ENCODE peak calls at places on chromosomes 11 and 22, in six cellular contexts. W is sciatic nerve, D is memory B cell, G is NCI-H1417, F is T-helper 9 cell, R is ELR. Y is an unnamed sample.

GRCh38 chr22:22817468-22818201 is 70.0 kb upstream of the IGLL5 start:
- DNase-seq in W (no peak), D (no peak), G (no peak), F (no peak), R (no peak), Y (no peak)

GRCh38 chr11:18203723-18204122 is 31.1 kb downstream of the MRGPRX4 start:
- DNase-seq in W (no peak), D (no peak), G (no peak), F (no peak), R (peak; percentile 64), Y (no peak)

GRCh38 chr11:59776210-59777066 is 21.3 kb downstream of the STX3 start:
- DNase-seq in W (no peak), D (no peak), G (no peak), F (no peak), R (peak; percentile 94), Y (no peak)

GRCh38 chr11:106603971-106604370 is 414.3 kb downstream of the GUCY1A2 start:
- DNase-seq in W (no peak), D (no peak), G (no peak), F (no peak), R (no peak), Y (no peak)

GRCh38 chr11:78782725-78783124 is 208.1 kb upstream of the NARS2 start:
- DNase-seq in W (no peak), D (no peak), G (no peak), F (no peak), R (no peak), Y (no peak)

GRCh38 chr11:75790986-75791385 is 22.4 kb downstream of the DGAT2 start:
- DNase-seq in W (no peak), D (no peak), G (no peak), F (no peak), R (peak; percentile 61), Y (no peak)

GRCh38 chr22:22431271-22432220 is 77.0 kb downstream of the ZNF280B start:
- DNase-seq in W (peak; percentile 77), D (peak; percentile 74), G (peak; percentile 40), F (peak; percentile 44), R (peak; percentile 65), Y (peak; percentile 50)

GRCh38 chr11:2707736-2708135 is 7.9 kb upstream of the KCNQ1OT1 start:
- DNase-seq in W (no peak), D (no peak), G (no peak), F (no peak), R (no peak), Y (no peak)

GRCh38 chr22:40022536-40023225 is 27.9 kb downstream of the FAM83F start:
- DNase-seq in W (no peak), D (no peak), G (no peak), F (no peak), R (no peak), Y (no peak)

GRCh38 chr11:118522571-118523072 is 4.7 kb upstream of the TTC36 start:
- DNase-seq in W (no peak), D (no peak), G (no peak), F (no peak), R (peak; percentile 53), Y (no peak)

GRCh38 chr22:33083212-33083611 is 25.0 kb upstream of the SYN3 start:
- DNase-seq in W (no peak), D (no peak), G (no peak), F (no peak), R (peak; percentile 2), Y (no peak)

GRCh38 chr11:47409440-47410403 is 1.3 kb downstream of the SLC39A13 start:
- DNase-seq in W (no peak), D (no peak), G (no peak), F (no peak), R (peak; percentile 80), Y (no peak)

GRCh38 chr11:60328460-60328859 is 1.4 kb downstream of the MS4A6E start:
- DNase-seq in W (no peak), D (no peak), G (no peak), F (no peak), R (no peak), Y (no peak)

GRCh38 chr11:12079726-12080556 is 30.4 kb upstream of the MICAL2 start:
- DNase-seq in W (peak; percentile 70), D (no peak), G (no peak), F (no peak), R (peak; percentile 99), Y (no peak)

GRCh38 chr22:20182378-20182777 is 31.5 kb upstream of the CCDC188 start:
- DNase-seq in W (no peak), D (no peak), G (no peak), F (no peak), R (no peak), Y (no peak)

GRCh38 chr11:79100093-79100704 is 340.6 kb downstream of the TENM4 start:
- DNase-seq in W (no peak), D (peak; percentile 28), G (peak; percentile 21), F (no peak), R (peak; percentile 57), Y (peak; percentile 33)

GRCh38 chr11:54558919-54559318 is 44.9 kb downstream of the OR4C46 start:
- DNase-seq in W (no peak), D (no peak), G (no peak), F (no peak), R (peak; percentile 20), Y (no peak)

GRCh38 chr11:15104166-15104565 is 10.6 kb upstream of the INSC start:
- DNase-seq in W (no peak), D (no peak), G (no peak), F (no peak), R (peak; percentile 58), Y (no peak)

GRCh38 chr11:99257131-99257530 is 236.4 kb downstream of the CNTN5 start:
- DNase-seq in W (no peak), D (no peak), G (no peak), F (no peak), R (no peak), Y (no peak)

GRCh38 chr11:131817701-131818188 is 447.3 kb downstream of the NTM start:
- DNase-seq in W (no peak), D (no peak), G (no peak), F (no peak), R (no peak), Y (no peak)

GRCh38 chr11:118206612-118207031 is 18.2 kb downstream of the JAML start:
- DNase-seq in W (no peak), D (no peak), G (no peak), F (no peak), R (no peak), Y (no peak)

GRCh38 chr11:4191031-4191571 is 96.5 kb downstream of the RRM1 start:
- DNase-seq in W (no peak), D (no peak), G (no peak), F (no peak), R (no peak), Y (peak; percentile 19)

GRCh38 chr11:109864161-109864661 is 229.0 kb upstream of the ZC3H12C start:
- DNase-seq in W (no peak), D (no peak), G (no peak), F (no peak), R (peak; percentile 36), Y (no peak)

GRCh38 chr11:108593214-108593909 is at the start of gene EXPH5:
- DNase-seq in W (peak; percentile 86), D (peak; percentile 50), G (peak; percentile 98), F (peak; percentile 73), R (peak; percentile 78), Y (peak; percentile 69)

GRCh38 chr11:124751741-124752470 is at the start of gene VSIG2:
- DNase-seq in W (no peak), D (no peak), G (no peak), F (no peak), R (no peak), Y (no peak)

GRCh38 chr11:62543680-62544444 is 2.7 kb downstream of the AHNAK start:
- DNase-seq in W (no peak), D (no peak), G (no peak), F (no peak), R (peak; percentile 47), Y (no peak)

GRCh38 chr11:67691149-67691548 is 16.7 kb upstream of the ALDH3B2 start:
- DNase-seq in W (no peak), D (no peak), G (no peak), F (no peak), R (peak; percentile 23), Y (no peak)

GRCh38 chr11:6705905-6706535 is 22.9 kb upstream of the MRPL17 start:
- DNase-seq in W (peak; percentile 70), D (peak; percentile 34), G (peak; percentile 77), F (peak; percentile 21), R (peak; percentile 73), Y (peak; percentile 61)

GRCh38 chr22:39405346-39406085 is 5.9 kb downstream of the TAB1 start:
- DNase-seq in W (peak; percentile 82), D (no peak), G (no peak), F (no peak), R (peak; percentile 39), Y (peak; percentile 70)

GRCh38 chr11:35614949-35615569 is 3.2 kb upstream of the FJX1 start:
- DNase-seq in W (no peak), D (no peak), G (no peak), F (no peak), R (peak; percentile 58), Y (no peak)

GRCh38 chr22:21730535-21731308 is 4.9 kb downstream of the YPEL1 start:
- DNase-seq in W (no peak), D (no peak), G (no peak), F (no peak), R (no peak), Y (no peak)

GRCh38 chr11:125372088-125372487 is 124.0 kb downstream of the FEZ1 start:
- DNase-seq in W (no peak), D (no peak), G (no peak), F (no peak), R (no peak), Y (no peak)

GRCh38 chr11:12800032-12800671 is 125.9 kb downstream of the TEAD1 start:
- DNase-seq in W (no peak), D (no peak), G (peak; percentile 48), F (no peak), R (peak; percentile 87), Y (no peak)

GRCh38 chr11:44596541-44597276 is 31.2 kb downstream of the CD82 start:
- DNase-seq in W (no peak), D (peak; percentile 60), G (no peak), F (peak; percentile 66), R (no peak), Y (no peak)

GRCh38 chr11:33987975-33988580 is 63.5 kb upstream of the CAPRIN1 start:
- DNase-seq in W (peak; percentile 85), D (peak; percentile 76), G (peak; percentile 85), F (peak; percentile 67), R (peak; percentile 86), Y (peak; percentile 85)

GRCh38 chr11:33692013-33692504 is 8.6 kb downstream of the C11orf91 start:
- DNase-seq in W (peak; percentile 70), D (no peak), G (no peak), F (no peak), R (peak; percentile 98), Y (peak; percentile 82)

GRCh38 chr22:20646377-20646776 is 127.5 kb upstream of the SERPIND1 start:
- DNase-seq in W (peak; percentile 15), D (no peak), G (no peak), F (no peak), R (no peak), Y (no peak)